ENCODE peak calls at places on chromosomes 2 and 18, in seven cellular contexts. One of them, this sample, is unnamed.
A peak's percentile ranks its signal among the peaks of the same experiment; 100 is the strongest.

GRCh38 chr2:40087434-40087833 is 308.4 kb upstream of the THUMPD2 start:
- DNase-seq in suprapubic skin: no peak
- DNase-seq in esophagus squamous epithelium: no peak
- DNase-seq in body of pancreas: peak; percentile 6
- DNase-seq in heart right ventricle: no peak
- DNase-seq in OCI-LY7: no peak
- DNase-seq in CD8-positive, alpha-beta T cell: no peak
- DNase-seq in this sample: no peak

GRCh38 chr2:186195726-186196125 is 290.3 kb upstream of the ZC3H15 start:
- DNase-seq in OCI-LY7: no peak
- DNase-seq in esophagus squamous epithelium: no peak
- DNase-seq in CD8-positive, alpha-beta T cell: no peak
- DNase-seq in suprapubic skin: no peak
- DNase-seq in heart right ventricle: no peak
- DNase-seq in body of pancreas: no peak
- DNase-seq in this sample: no peak

GRCh38 chr2:1736997-1737480 is 7.3 kb downstream of the PXDN start:
- DNase-seq in body of pancreas: no peak
- DNase-seq in heart right ventricle: no peak
- DNase-seq in esophagus squamous epithelium: no peak
- DNase-seq in OCI-LY7: no peak
- DNase-seq in CD8-positive, alpha-beta T cell: no peak
- DNase-seq in suprapubic skin: peak; percentile 28
- DNase-seq in this sample: peak; percentile 15

GRCh38 chr18:63267990-63268721 is 51.4 kb downstream of the BCL2 start:
- DNase-seq in heart right ventricle: no peak
- DNase-seq in OCI-LY7: no peak
- DNase-seq in esophagus squamous epithelium: no peak
- DNase-seq in CD8-positive, alpha-beta T cell: no peak
- DNase-seq in body of pancreas: no peak
- DNase-seq in suprapubic skin: no peak
- DNase-seq in this sample: no peak

GRCh38 chr2:171345971-171346722 is 87.6 kb downstream of the METTL8 start:
- DNase-seq in CD8-positive, alpha-beta T cell: no peak
- DNase-seq in suprapubic skin: no peak
- DNase-seq in body of pancreas: no peak
- DNase-seq in esophagus squamous epithelium: no peak
- DNase-seq in OCI-LY7: no peak
- DNase-seq in heart right ventricle: no peak
- DNase-seq in this sample: peak; percentile 31

GRCh38 chr2:101063352-101063751 is 61.3 kb downstream of the RPL31 start:
- DNase-seq in esophagus squamous epithelium: no peak
- DNase-seq in heart right ventricle: no peak
- DNase-seq in suprapubic skin: no peak
- DNase-seq in CD8-positive, alpha-beta T cell: no peak
- DNase-seq in OCI-LY7: no peak
- DNase-seq in body of pancreas: no peak
- DNase-seq in this sample: no peak

GRCh38 chr2:75047189-75047812 is 88.9 kb downstream of the POLE4 start:
- DNase-seq in suprapubic skin: no peak
- DNase-seq in CD8-positive, alpha-beta T cell: no peak
- DNase-seq in body of pancreas: no peak
- DNase-seq in heart right ventricle: no peak
- DNase-seq in OCI-LY7: no peak
- DNase-seq in esophagus squamous epithelium: no peak
- DNase-seq in this sample: no peak

GRCh38 chr2:172950565-172950964 is 125.1 kb upstream of the MAP3K20 start:
- DNase-seq in CD8-positive, alpha-beta T cell: no peak
- DNase-seq in OCI-LY7: no peak
- DNase-seq in heart right ventricle: no peak
- DNase-seq in suprapubic skin: no peak
- DNase-seq in esophagus squamous epithelium: no peak
- DNase-seq in body of pancreas: no peak
- DNase-seq in this sample: no peak

GRCh38 chr2:235055891-235056516 is 104.2 kb downstream of the SH3BP4 start:
- DNase-seq in body of pancreas: peak; percentile 71
- DNase-seq in CD8-positive, alpha-beta T cell: no peak
- DNase-seq in OCI-LY7: peak; percentile 45
- DNase-seq in heart right ventricle: no peak
- DNase-seq in esophagus squamous epithelium: no peak
- DNase-seq in suprapubic skin: no peak
- DNase-seq in this sample: peak; percentile 43

GRCh38 chr2:23506460-23507266 is 121.7 kb downstream of the KLHL29 start:
- DNase-seq in body of pancreas: no peak
- DNase-seq in heart right ventricle: no peak
- DNase-seq in suprapubic skin: no peak
- DNase-seq in OCI-LY7: no peak
- DNase-seq in CD8-positive, alpha-beta T cell: no peak
- DNase-seq in esophagus squamous epithelium: no peak
- DNase-seq in this sample: no peak

GRCh38 chr2:10034333-10035052 is 8.9 kb upstream of the KLF11 start:
- DNase-seq in heart right ventricle: no peak
- DNase-seq in esophagus squamous epithelium: no peak
- DNase-seq in OCI-LY7: no peak
- DNase-seq in CD8-positive, alpha-beta T cell: no peak
- DNase-seq in suprapubic skin: no peak
- DNase-seq in body of pancreas: no peak
- DNase-seq in this sample: no peak

GRCh38 chr18:12851709-12852108 is 32.3 kb downstream of the PTPN2 start:
- DNase-seq in heart right ventricle: no peak
- DNase-seq in CD8-positive, alpha-beta T cell: no peak
- DNase-seq in body of pancreas: no peak
- DNase-seq in OCI-LY7: no peak
- DNase-seq in esophagus squamous epithelium: no peak
- DNase-seq in suprapubic skin: no peak
- DNase-seq in this sample: no peak

GRCh38 chr2:161100216-161100615 is 60.0 kb upstream of the TANK start:
- DNase-seq in CD8-positive, alpha-beta T cell: no peak
- DNase-seq in heart right ventricle: no peak
- DNase-seq in esophagus squamous epithelium: no peak
- DNase-seq in body of pancreas: no peak
- DNase-seq in OCI-LY7: no peak
- DNase-seq in suprapubic skin: no peak
- DNase-seq in this sample: no peak

GRCh38 chr2:161102770-161103450 is 57.3 kb upstream of the TANK start:
- DNase-seq in esophagus squamous epithelium: no peak
- DNase-seq in CD8-positive, alpha-beta T cell: no peak
- DNase-seq in OCI-LY7: no peak
- DNase-seq in suprapubic skin: no peak
- DNase-seq in heart right ventricle: no peak
- DNase-seq in body of pancreas: no peak
- DNase-seq in this sample: no peak

GRCh38 chr2:161101406-161101805 is 58.8 kb upstream of the TANK start:
- DNase-seq in body of pancreas: no peak
- DNase-seq in esophagus squamous epithelium: no peak
- DNase-seq in suprapubic skin: no peak
- DNase-seq in CD8-positive, alpha-beta T cell: no peak
- DNase-seq in OCI-LY7: no peak
- DNase-seq in heart right ventricle: no peak
- DNase-seq in this sample: no peak

GRCh38 chr2:161104054-161104553 is 56.1 kb upstream of the TANK start:
- DNase-seq in CD8-positive, alpha-beta T cell: no peak
- DNase-seq in OCI-LY7: peak; percentile 46
- DNase-seq in esophagus squamous epithelium: no peak
- DNase-seq in suprapubic skin: no peak
- DNase-seq in body of pancreas: no peak
- DNase-seq in heart right ventricle: no peak
- DNase-seq in this sample: no peak

GRCh38 chr2:161103451-161103831 is 56.8 kb upstream of the TANK start:
- DNase-seq in OCI-LY7: no peak
- DNase-seq in esophagus squamous epithelium: no peak
- DNase-seq in suprapubic skin: no peak
- DNase-seq in body of pancreas: no peak
- DNase-seq in CD8-positive, alpha-beta T cell: no peak
- DNase-seq in heart right ventricle: no peak
- DNase-seq in this sample: no peak
- H3K4me3 ChIP-seq in OCI-LY7: no peak overlapping the region
- H3K4me3 ChIP-seq in esophagus squamous epithelium: no peak overlapping the region
- H3K4me3 ChIP-seq in suprapubic skin: no peak overlapping the region
- H3K4me3 ChIP-seq in body of pancreas: no peak overlapping the region
- H3K4me3 ChIP-seq in CD8-positive, alpha-beta T cell: no peak overlapping the region
- H3K4me3 ChIP-seq in heart right ventricle: no peak overlapping the region
- H3K4me3 ChIP-seq in this sample: no peak overlapping the region

GRCh38 chr18:36424741-36425142 is 127.2 kb downstream of the FHOD3 start:
- DNase-seq in heart right ventricle: no peak
- DNase-seq in CD8-positive, alpha-beta T cell: no peak
- DNase-seq in esophagus squamous epithelium: no peak
- DNase-seq in body of pancreas: no peak
- DNase-seq in OCI-LY7: no peak
- DNase-seq in suprapubic skin: no peak
- DNase-seq in this sample: no peak

GRCh38 chr18:36420826-36421225 is 123.3 kb downstream of the FHOD3 start:
- DNase-seq in OCI-LY7: no peak
- DNase-seq in body of pancreas: no peak
- DNase-seq in heart right ventricle: no peak
- DNase-seq in CD8-positive, alpha-beta T cell: no peak
- DNase-seq in esophagus squamous epithelium: no peak
- DNase-seq in suprapubic skin: no peak
- DNase-seq in this sample: no peak

GRCh38 chr18:36415606-36416005 is 118.1 kb downstream of the FHOD3 start:
- DNase-seq in heart right ventricle: no peak
- DNase-seq in CD8-positive, alpha-beta T cell: no peak
- DNase-seq in body of pancreas: no peak
- DNase-seq in suprapubic skin: no peak
- DNase-seq in esophagus squamous epithelium: no peak
- DNase-seq in OCI-LY7: no peak
- DNase-seq in this sample: no peak

GRCh38 chr18:36419188-36419912 is 121.8 kb downstream of the FHOD3 start:
- DNase-seq in CD8-positive, alpha-beta T cell: no peak
- DNase-seq in suprapubic skin: no peak
- DNase-seq in body of pancreas: no peak
- DNase-seq in OCI-LY7: no peak
- DNase-seq in heart right ventricle: no peak
- DNase-seq in esophagus squamous epithelium: no peak
- DNase-seq in this sample: no peak

GRCh38 chr18:36419913-36420531 is 122.5 kb downstream of the FHOD3 start:
- DNase-seq in OCI-LY7: peak; percentile 1
- DNase-seq in heart right ventricle: no peak
- DNase-seq in esophagus squamous epithelium: no peak
- DNase-seq in CD8-positive, alpha-beta T cell: no peak
- DNase-seq in body of pancreas: no peak
- DNase-seq in suprapubic skin: no peak
- DNase-seq in this sample: no peak
- TF ChIP-seq CTCF in OCI-LY7: peak; percentile 21
- TF ChIP-seq CTCF in heart right ventricle: peak; percentile 28
- TF ChIP-seq CTCF in esophagus squamous epithelium: peak; percentile 52
- TF ChIP-seq CTCF in CD8-positive, alpha-beta T cell: no peak
- TF ChIP-seq CTCF in body of pancreas: no peak
- TF ChIP-seq CTCF in suprapubic skin: peak; percentile 23
- TF ChIP-seq CTCF in this sample: no peak

GRCh38 chr2:168176402-168176801 is 71.0 kb downstream of the STK39 start:
- DNase-seq in body of pancreas: no peak
- DNase-seq in CD8-positive, alpha-beta T cell: no peak
- DNase-seq in suprapubic skin: no peak
- DNase-seq in OCI-LY7: no peak
- DNase-seq in esophagus squamous epithelium: no peak
- DNase-seq in heart right ventricle: no peak
- DNase-seq in this sample: no peak

GRCh38 chr2:168171069-168171762 is 76.2 kb downstream of the STK39 start:
- DNase-seq in esophagus squamous epithelium: no peak
- DNase-seq in CD8-positive, alpha-beta T cell: no peak
- DNase-seq in OCI-LY7: no peak
- DNase-seq in heart right ventricle: no peak
- DNase-seq in suprapubic skin: no peak
- DNase-seq in body of pancreas: no peak
- DNase-seq in this sample: no peak

GRCh38 chr2:168172071-168172470 is 75.3 kb downstream of the STK39 start:
- DNase-seq in CD8-positive, alpha-beta T cell: no peak
- DNase-seq in heart right ventricle: no peak
- DNase-seq in OCI-LY7: no peak
- DNase-seq in esophagus squamous epithelium: no peak
- DNase-seq in body of pancreas: no peak
- DNase-seq in suprapubic skin: no peak
- DNase-seq in this sample: no peak

GRCh38 chr2:168175469-168175868 is 71.9 kb downstream of the STK39 start:
- DNase-seq in suprapubic skin: no peak
- DNase-seq in body of pancreas: no peak
- DNase-seq in CD8-positive, alpha-beta T cell: no peak
- DNase-seq in heart right ventricle: no peak
- DNase-seq in OCI-LY7: no peak
- DNase-seq in esophagus squamous epithelium: no peak
- DNase-seq in this sample: no peak

DNA sequence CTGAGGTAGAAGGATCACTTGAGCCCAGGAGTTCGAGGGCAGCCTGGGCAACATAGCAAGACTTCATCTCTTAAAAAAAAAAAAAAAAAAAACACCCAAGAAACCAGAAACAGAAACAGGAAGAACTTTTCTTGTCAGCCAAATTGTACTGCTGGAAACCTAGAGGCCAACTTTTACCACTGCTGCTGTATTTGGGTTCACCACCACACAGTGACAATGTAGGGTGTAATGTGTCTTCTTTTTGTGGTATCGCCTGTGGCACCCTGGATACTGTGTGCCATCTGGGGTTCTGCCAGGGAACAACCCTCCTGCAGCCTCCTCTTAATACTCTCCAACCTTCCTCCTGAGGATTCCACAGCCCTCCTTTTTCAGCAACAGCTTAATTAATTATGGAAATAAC is 72.6 kb downstream of the STK39 start:
- DNase-seq in suprapubic skin: no peak
- DNase-seq in CD8-positive, alpha-beta T cell: no peak
- DNase-seq in esophagus squamous epithelium: no peak
- DNase-seq in heart right ventricle: no peak
- DNase-seq in OCI-LY7: peak; percentile 14
- DNase-seq in body of pancreas: no peak
- DNase-seq in this sample: no peak
- H3K27ac ChIP-seq in suprapubic skin: no peak overlapping the region
- H3K27ac ChIP-seq in CD8-positive, alpha-beta T cell: no peak overlapping the region
- H3K27ac ChIP-seq in esophagus squamous epithelium: no peak overlapping the region
- H3K27ac ChIP-seq in heart right ventricle: no peak overlapping the region
- H3K27ac ChIP-seq in OCI-LY7: no peak overlapping the region
- H3K27ac ChIP-seq in body of pancreas: no peak overlapping the region
- H3K27ac ChIP-seq in this sample: no peak overlapping the region

DNA sequence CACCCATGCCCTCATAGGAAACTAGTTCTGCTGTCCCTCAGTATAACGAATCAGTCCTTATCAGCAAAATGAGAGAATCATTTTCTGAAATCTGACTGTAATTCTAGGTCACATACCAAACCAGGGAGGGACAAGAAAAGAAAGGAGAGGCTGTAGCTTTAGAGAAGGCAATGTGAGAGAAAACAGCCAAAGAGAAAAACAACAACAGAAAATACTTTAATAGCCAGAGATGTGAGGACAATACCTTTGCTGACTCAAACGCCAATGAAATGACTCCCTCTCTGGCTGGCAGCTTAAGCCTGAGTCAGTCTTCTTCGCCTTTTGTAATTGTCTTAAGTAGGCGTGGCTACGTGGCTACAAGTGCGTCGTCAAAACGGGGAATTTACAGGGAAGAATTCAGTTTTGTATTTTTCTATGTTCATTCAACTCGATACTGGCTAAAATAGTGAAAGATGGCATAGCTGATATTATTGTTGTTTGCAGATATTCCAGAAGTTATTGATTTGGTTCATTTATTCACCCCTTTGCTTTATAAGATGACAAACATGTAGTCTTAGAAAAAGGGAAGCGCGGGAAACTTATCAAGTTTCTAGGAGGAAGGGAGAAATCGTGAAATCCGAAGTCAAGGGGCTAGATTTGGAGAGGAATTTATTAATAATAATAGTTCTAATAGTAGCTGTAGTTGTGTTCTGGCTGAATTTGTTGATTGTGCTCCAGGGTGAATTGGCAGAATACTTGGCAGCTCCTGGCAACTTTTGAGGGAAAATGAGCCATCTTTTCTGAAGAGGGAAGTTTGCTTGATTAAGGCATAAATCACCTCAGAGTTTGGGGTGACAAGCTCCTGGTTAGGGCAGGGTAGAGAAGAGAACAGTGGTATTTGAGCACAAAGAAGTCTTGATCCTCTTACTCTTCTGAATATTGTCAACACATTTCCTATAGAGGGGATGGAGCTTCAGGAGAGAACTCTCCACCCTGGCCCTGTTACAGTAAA is at the start of gene IL1A:
- DNase-seq in OCI-LY7: no peak
- DNase-seq in body of pancreas: no peak
- DNase-seq in heart right ventricle: no peak
- DNase-seq in esophagus squamous epithelium: no peak
- DNase-seq in suprapubic skin: no peak
- DNase-seq in CD8-positive, alpha-beta T cell: no peak
- DNase-seq in this sample: peak; percentile 30
- H3K4me3 ChIP-seq in OCI-LY7: no peak within 1 kb of the TSS
- H3K4me3 ChIP-seq in body of pancreas: no peak within 1 kb of the TSS
- H3K4me3 ChIP-seq in heart right ventricle: no peak within 1 kb of the TSS
- H3K4me3 ChIP-seq in esophagus squamous epithelium: peak within 1 kb of the TSS; percentile 17
- H3K4me3 ChIP-seq in suprapubic skin: no peak within 1 kb of the TSS
- H3K4me3 ChIP-seq in CD8-positive, alpha-beta T cell: no peak within 1 kb of the TSS
- H3K4me3 ChIP-seq in this sample: no peak within 1 kb of the TSS

This sample was measured in colonic mucosa.